ENCODE peak calls at places on chromosomes 11 and 22, in eight cellular contexts. Y is heart right ventricle, L is heart left ventricle, A is pancreas, G is lower lobe of right lung, T is gastrocnemius medialis, U is PC-3, I is sigmoid colon. M is an unnamed sample.

GRCh38 chr22:38205261-38206128 is 3.7 kb downstream of the MAFF start:
- DNase-seq in Y (peak; percentile 78), L (peak; percentile 87), A (no peak), G (peak; percentile 62), T (peak; percentile 51), U (no peak), I (peak; percentile 94), M (no peak)

GRCh38 chr11:79857404-79857803 is 416.6 kb upstream of the TENM4 start:
- DNase-seq in Y (no peak), L (no peak), A (no peak), G (no peak), T (no peak), U (no peak), I (no peak), M (no peak)

GRCh38 chr11:117535870-117536411 is 208.3 kb downstream of the CEP164 start:
- DNase-seq in Y (no peak), L (no peak), A (no peak), G (no peak), T (no peak), U (no peak), I (no peak), M (no peak)

GRCh38 chr11:107683807-107684206 is 28.0 kb downstream of the SLN start:
- DNase-seq in Y (no peak), L (no peak), A (no peak), G (no peak), T (no peak), U (peak; percentile 68), I (no peak), M (peak; percentile 16)

GRCh38 chr11:8260202-8260996 is 3.3 kb downstream of the LMO1 start:
- DNase-seq in Y (no peak), L (no peak), A (no peak), G (peak; percentile 6), T (no peak), U (no peak), I (peak; percentile 29), M (no peak)

GRCh38 chr11:73114110-73114834 is 27.8 kb downstream of the FCHSD2 start:
- DNase-seq in Y (no peak), L (no peak), A (no peak), G (no peak), T (no peak), U (peak; percentile 88), I (no peak), M (peak; percentile 54)

GRCh38 chr22:19809741-19810140 is 44.9 kb downstream of the GNB1L start:
- DNase-seq in Y (no peak), L (no peak), A (no peak), G (no peak), T (no peak), U (no peak), I (no peak), M (no peak)

GRCh38 chr22:26669060-26669481 is 11.7 kb downstream of the MIAT start:
- DNase-seq in Y (no peak), L (no peak), A (peak; percentile 86), G (no peak), T (no peak), U (peak; percentile 54), I (no peak), M (no peak)

GRCh38 chr11:74030668-74031309 is 21.9 kb upstream of the UCP3 start:
- DNase-seq in Y (no peak), L (no peak), A (no peak), G (no peak), T (no peak), U (no peak), I (no peak), M (no peak)

GRCh38 chr11:57456960-57457642 is 3.2 kb upstream of the RTN4RL2 start:
- DNase-seq in Y (peak; percentile 90), L (peak; percentile 92), A (peak; percentile 74), G (peak; percentile 92), T (peak; percentile 73), U (peak; percentile 94), I (peak; percentile 94), M (peak; percentile 67)

GRCh38 chr22:30249049-30250038 is 2.8 kb upstream of the LIF start:
- DNase-seq in Y (peak; percentile 78), L (peak; percentile 86), A (no peak), G (no peak), T (no peak), U (no peak), I (peak; percentile 79), M (no peak)

GRCh38 chr11:111379500-111380136 is 543 bp upstream of the POU2AF1 start:
- DNase-seq in Y (no peak), L (no peak), A (no peak), G (no peak), T (no peak), U (no peak), I (no peak), M (no peak)

GRCh38 chr11:35584321-35584720 is 33.9 kb upstream of the FJX1 start:
- DNase-seq in Y (no peak), L (no peak), A (no peak), G (no peak), T (no peak), U (peak; percentile 77), I (no peak), M (peak; percentile 75)

GRCh38 chr22:39170825-39171622 is 18.5 kb upstream of the CBX7 start:
- DNase-seq in Y (peak; percentile 89), L (peak; percentile 82), A (peak; percentile 71), G (peak; percentile 89), T (peak; percentile 48), U (peak; percentile 77), I (peak; percentile 89), M (peak; percentile 49)

GRCh38 chr11:22472306-22472705 is 134.1 kb downstream of the SLC17A6 start:
- DNase-seq in Y (no peak), L (no peak), A (no peak), G (no peak), T (no peak), U (peak; percentile 51), I (no peak), M (no peak)

GRCh38 chr11:31492320-31492913 is 17.0 kb downstream of the IMMP1L start:
- DNase-seq in Y (no peak), L (no peak), A (no peak), G (no peak), T (no peak), U (no peak), I (no peak), M (no peak)

GRCh38 chr11:18752502-18752901 is 26.5 kb upstream of the IGSF22 start:
- DNase-seq in Y (no peak), L (no peak), A (no peak), G (no peak), T (no peak), U (no peak), I (no peak), M (no peak)

GRCh38 chr22:22890085-22890484 is 2.5 kb downstream of the IGLL5 start:
- DNase-seq in Y (no peak), L (no peak), A (no peak), G (no peak), T (no peak), U (no peak), I (no peak), M (no peak)

GRCh38 chr11:103850419-103851165 is 185.8 kb upstream of the DDI1 start:
- DNase-seq in Y (no peak), L (no peak), A (no peak), G (no peak), T (no peak), U (no peak), I (no peak), M (no peak)

DNA sequence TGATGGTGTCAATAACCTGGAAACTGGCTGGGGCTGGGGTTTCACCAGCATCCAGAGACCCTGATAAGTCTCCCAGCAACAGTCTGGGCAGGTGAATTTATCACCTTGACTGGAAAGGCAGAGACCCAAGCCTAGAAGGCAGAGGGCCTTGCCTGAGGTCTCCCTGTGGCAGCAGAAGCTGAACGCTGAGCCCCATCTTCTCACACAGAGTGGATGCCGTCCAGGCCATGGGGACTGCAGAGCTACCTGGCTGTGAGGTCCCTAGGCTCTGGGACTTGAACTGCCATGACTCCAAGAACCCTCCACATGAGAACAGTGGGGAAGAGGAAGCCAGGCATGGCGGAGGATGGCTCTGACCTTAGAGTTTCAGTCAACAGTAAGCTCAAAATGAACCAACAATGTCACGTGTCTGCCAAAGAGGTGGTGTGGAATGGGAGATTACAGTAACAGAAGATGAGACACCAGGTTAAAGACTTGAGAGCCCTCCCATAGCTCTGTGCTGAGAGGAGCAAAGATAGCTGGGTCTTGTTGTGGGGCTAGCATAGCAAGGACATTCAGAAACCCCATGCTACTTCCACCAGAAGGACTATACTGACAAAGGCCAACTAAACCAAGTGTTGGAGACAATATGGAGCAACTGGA is 79.1 kb upstream of the LINC01488 start:
- DNase-seq in Y (no peak), L (no peak), A (no peak), G (no peak), T (no peak), U (no peak), I (no peak), M (no peak)
- H3K27ac ChIP-seq in Y (no peak overlapping the region), L (no peak overlapping the region), A (no peak overlapping the region), G (no peak overlapping the region), T (no peak overlapping the region), U (no peak overlapping the region), I (no peak overlapping the region), M (no peak overlapping the region)

GRCh38 chr11:65612691-65613090 is 1.3 kb downstream of the MAP3K11 start:
- DNase-seq in Y (no peak), L (no peak), A (no peak), G (no peak), T (no peak), U (no peak), I (no peak), M (no peak)
- TF ChIP-seq CTCF in Y (no peak), L (no peak), A (no peak), G (no peak), T (no peak), U (no peak), I (no peak), M (no peak)

GRCh38 chr11:126149759-126150236 is 61.7 kb downstream of the RPUSD4 start:
- DNase-seq in Y (no peak), L (no peak), A (no peak), G (no peak), T (no peak), U (no peak), I (peak; percentile 46), M (no peak)
- H3K27ac ChIP-seq in Y (no peak overlapping the region), L (no peak overlapping the region), A (no peak overlapping the region), G (no peak overlapping the region), T (no peak overlapping the region), U (no peak overlapping the region), I (no peak overlapping the region), M (no peak overlapping the region)

GRCh38 chr11:33930317-33931021 is 38.6 kb upstream of the LMO2 start:
- DNase-seq in Y (no peak), L (no peak), A (no peak), G (no peak), T (peak; percentile 11), U (no peak), I (no peak), M (no peak)
- TF ChIP-seq CTCF in Y (no peak), L (no peak), A (no peak), G (no peak), T (no peak), U (no peak), I (no peak), M (no peak)